ENCODE peak calls at places on chromosomes 7 and 10, in nine cellular contexts. Q, E, H, N, I, B, W, S and C are unnamed samples. For H3K27me3 and H3K9me3, the result is how much of the 10 kb centered on the place peaks cover.

GRCh38 chr10:75187961-75188426 is 22.6 kb upstream of the VDAC2 start:
- DNase-seq in Q (peak), E (no peak), S (no peak), I (peak), H (peak), W (peak), B (peak), N (peak), C (no peak)

GRCh38 chr10:21985541-21985940 is 18.0 kb downstream of the DNAJC1 start:
- DNase-seq in B (no peak), H (no peak), Q (no peak), E (no peak), N (peak), I (no peak), S (no peak), W (no peak), C (no peak)

GRCh38 chr10:48885376-48885775 is 54.3 kb downstream of the LRRC18 start:
- DNase-seq in B (no peak), Q (no peak), E (no peak), N (no peak), W (peak), H (no peak), I (peak), S (no peak), C (no peak)

GRCh38 chr10:121357323-121357835 is 240.9 kb downstream of the FGFR2 start:
- DNase-seq in N (no peak), I (no peak), H (no peak), E (no peak), B (no peak), W (peak), S (no peak), Q (no peak), C (no peak)

GRCh38 chr10:80186364-80187012 is 18.8 kb downstream of the ANXA11 start:
- DNase-seq in H (no peak), N (no peak), Q (no peak), S (peak), W (no peak), I (no peak), E (no peak), B (no peak), C (peak)

GRCh38 chr7:80415114-80415513 is 96.8 kb downstream of the GNAT3 start:
- DNase-seq in N (no peak), S (no peak), E (no peak), B (no peak), Q (no peak), I (no peak), H (no peak), W (no peak), C (no peak)

GRCh38 chr10:46516660-46517416 is 39.6 kb downstream of the GPRIN2 start:
- DNase-seq in S (peak), B (peak), N (peak), W (no peak), H (peak), E (no peak), I (peak), Q (peak), C (peak)

GRCh38 chr7:106979551-106980357 is 64.8 kb upstream of the PRKAR2B start:
- DNase-seq in Q (no peak), B (no peak), H (no peak), E (no peak), N (no peak), S (no peak), I (no peak), W (peak), C (no peak)

GRCh38 chr10:64363687-64364086 is 842.5 kb downstream of the REEP3 start:
- DNase-seq in B (no peak), Q (no peak), E (no peak), H (no peak), N (no peak), I (no peak), S (no peak), W (no peak), C (no peak)

GRCh38 chr10:8056378-8056777 is 1.9 kb downstream of the GATA3 start:
- DNase-seq in E (no peak), N (no peak), I (no peak), S (no peak), Q (no peak), B (no peak), H (no peak), W (no peak), C (no peak)

GRCh38 chr10:22631646-22632278 is 82.6 kb downstream of the PIP4K2A start:
- DNase-seq in W (no peak), I (no peak), E (no peak), Q (no peak), N (peak), B (no peak), H (no peak), S (no peak), C (no peak)

GRCh38 chr7:153017197-153017596 is 257.6 kb downstream of the ACTR3B start:
- DNase-seq in B (no peak), I (no peak), E (no peak), W (no peak), N (no peak), Q (no peak), H (no peak), S (no peak), C (no peak)

GRCh38 chr7:9226500-9226899 is 793.1 kb downstream of the NXPH1 start:
- DNase-seq in S (no peak), E (no peak), B (no peak), W (no peak), Q (no peak), H (no peak), N (no peak), I (no peak), C (no peak)

GRCh38 chr7:33155811-33156210 is 26.4 kb downstream of the BBS9 start:
- DNase-seq in H (no peak), E (no peak), I (no peak), Q (no peak), W (no peak), B (no peak), S (no peak), N (peak), C (no peak)

GRCh38 chr10:95767884-95768556 is 12.1 kb downstream of the ENTPD1 start:
- DNase-seq in N (peak), I (no peak), S (no peak), W (no peak), H (no peak), B (no peak), E (no peak), Q (no peak), C (no peak)

GRCh38 chr10:132326925-132327324 is 5.1 kb upstream of the LRRC27 start:
- DNase-seq in Q (no peak), I (no peak), N (no peak), B (no peak), H (no peak), W (no peak), E (no peak), S (no peak), C (no peak)

GRCh38 chr7:134126126-134126525 is 1.0 kb upstream of the LRGUK start:
- DNase-seq in E (no peak), I (no peak), H (no peak), N (no peak), Q (no peak), W (no peak), S (no peak), B (no peak), C (no peak)

GRCh38 chr10:13657184-13657680 is 70.5 kb downstream of the PRPF18 start:
- DNase-seq in H (no peak), Q (no peak), B (no peak), N (no peak), S (no peak), E (no peak), W (no peak), I (no peak), C (no peak)

GRCh38 chr10:43315096-43315495 is 48.2 kb upstream of the RASGEF1A start:
- DNase-seq in Q (no peak), I (no peak), B (no peak), S (no peak), E (no peak), W (no peak), N (no peak), H (no peak), C (no peak)

GRCh38 chr10:62153191-62153590 is 115.5 kb downstream of the RTKN2 start:
- DNase-seq in S (no peak), I (peak), W (no peak), Q (no peak), N (peak), B (no peak), H (no peak), E (no peak), C (no peak)

GRCh38 chr10:69911571-69912528 is 110.1 kb downstream of the COL13A1 start:
- DNase-seq in W (no peak), H (no peak), E (peak), N (no peak), I (no peak), Q (no peak), S (peak), B (no peak), C (no peak)

GRCh38 chr10:30495687-30496086 is 61.7 kb downstream of the MAP3K8 start:
- DNase-seq in B (no peak), N (peak), I (peak), W (no peak), S (no peak), E (no peak), Q (no peak), H (no peak), C (no peak)

GRCh38 chr7:126702242-126703016 is 550.3 kb downstream of the GRM8 start:
- DNase-seq in N (no peak), H (no peak), S (no peak), E (no peak), I (no peak), B (no peak), Q (no peak), W (no peak), C (no peak)

GRCh38 chr10:3747248-3747960 is 37.6 kb downstream of the KLF6 start:
- DNase-seq in I (no peak), S (peak), E (peak), W (no peak), N (no peak), H (no peak), B (no peak), Q (no peak), C (no peak)

GRCh38 chr7:6395898-6396582 is 51.7 kb downstream of the DAGLB start:
- DNase-seq in E (peak), Q (peak), W (peak), B (no peak), H (peak), S (no peak), N (no peak), I (no peak), C (peak)

GRCh38 chr7:54877683-54878082 is 118.7 kb upstream of the SEC61G start:
- DNase-seq in W (no peak), H (no peak), N (no peak), S (no peak), I (peak), B (no peak), Q (no peak), E (no peak), C (no peak)

GRCh38 chr10:7610651-7611389 is 55.9 kb downstream of the ITIH5 start:
- DNase-seq in W (no peak), E (no peak), S (peak), B (no peak), Q (peak), H (no peak), N (peak), I (no peak), C (no peak)

GRCh38 chr10:132388901-132389630 is 7.9 kb upstream of the PWWP2B start:
- DNase-seq in B (peak), I (no peak), Q (peak), E (peak), S (peak), H (peak), W (no peak), N (no peak), C (peak)

GRCh38 chr10:21715531-21716195 is 181.6 kb downstream of the MLLT10 start:
- DNase-seq in H (no peak), E (no peak), Q (no peak), N (peak), B (no peak), S (no peak), I (peak), W (peak), C (no peak)

GRCh38 chr7:151715661-151716338 is 161.1 kb downstream of the PRKAG2 start:
- DNase-seq in H (no peak), S (no peak), W (no peak), Q (peak), I (no peak), B (no peak), N (no peak), E (peak), C (no peak)

GRCh38 chr7:33764752-33765451 is 140.4 kb upstream of the BMPER start:
- DNase-seq in I (peak), H (no peak), B (no peak), E (no peak), W (peak), S (no peak), Q (no peak), N (peak), C (no peak)

GRCh38 chr7:139753693-139754111 is 24.1 kb downstream of the HIPK2 start:
- DNase-seq in S (no peak), H (no peak), Q (peak), I (no peak), N (no peak), E (no peak), B (no peak), W (no peak), C (no peak)

GRCh38 chr7:122314284-122314683 is 9.7 kb upstream of the FEZF1 start:
- DNase-seq in W (no peak), H (no peak), I (no peak), N (no peak), S (no peak), Q (no peak), B (no peak), E (no peak), C (no peak)

GRCh38 chr7:122311719-122312118 is 7.2 kb upstream of the FEZF1 start:
- DNase-seq in H (no peak), I (no peak), Q (no peak), E (peak), S (no peak), N (no peak), B (no peak), W (no peak), C (no peak)

GRCh38 chr7:122315507-122316466 is 11.2 kb upstream of the FEZF1 start:
- DNase-seq in E (no peak), H (no peak), I (no peak), S (no peak), N (no peak), B (no peak), W (no peak), Q (no peak), C (no peak)

GRCh38 chr7:122312789-122313188 is 8.2 kb upstream of the FEZF1 start:
- DNase-seq in S (no peak), H (no peak), N (no peak), E (no peak), W (no peak), I (no peak), Q (no peak), B (no peak), C (no peak)

DNA sequence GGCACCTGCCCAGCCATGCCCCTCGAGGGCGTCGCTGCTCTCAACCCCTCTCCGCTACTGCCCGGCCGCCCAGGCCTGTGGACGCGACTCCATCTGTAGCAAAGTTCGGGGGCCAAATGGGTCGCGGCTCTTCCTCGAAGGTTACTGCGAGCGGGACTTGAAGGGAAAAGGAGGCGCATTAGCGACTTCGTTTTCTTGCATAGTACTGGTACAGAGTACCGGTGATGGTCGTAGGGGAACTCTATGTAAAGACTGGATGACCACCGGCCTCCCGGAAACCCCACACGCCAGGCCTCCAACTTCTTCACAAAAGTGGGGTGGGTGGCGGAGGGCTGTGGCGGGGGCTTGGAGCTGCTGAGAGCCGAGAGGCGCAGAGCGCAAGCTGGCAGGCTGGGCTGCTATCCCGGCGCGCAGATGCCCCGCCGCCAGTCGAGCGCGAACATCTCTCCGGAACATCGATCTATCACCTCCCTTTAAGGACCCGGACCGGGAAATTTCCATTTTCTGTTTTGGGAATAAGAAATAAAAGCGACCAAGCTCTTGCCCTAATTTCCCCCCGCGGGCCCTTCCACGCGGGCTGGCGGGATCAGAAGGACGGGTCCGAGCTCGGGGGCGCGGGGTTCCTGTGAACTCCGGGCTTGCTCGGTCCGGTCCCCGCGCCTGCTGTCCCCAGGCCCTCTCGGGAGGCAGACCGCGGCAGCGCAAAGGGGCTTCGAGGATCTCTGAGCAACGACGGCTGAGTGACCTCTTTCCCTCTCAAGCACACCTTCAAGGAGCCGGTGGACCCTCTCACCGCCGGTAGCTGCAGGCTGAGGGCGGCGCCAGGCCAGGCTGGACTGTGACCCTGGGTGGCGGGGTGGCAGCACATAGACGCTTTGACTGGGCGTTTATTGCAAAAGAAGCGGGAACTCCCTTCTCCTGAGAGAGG is 12.2 kb upstream of the FEZF1 start:
- DNase-seq in N (no peak), E (peak), S (no peak), W (no peak), I (no peak), H (no peak), B (no peak), Q (peak), C (no peak)
- H3K27me3 ChIP-seq in N (under half), E (half or more), S (under half), W (half or more), I (under half), H (half or more), B (half or more), Q (half or more), C (under half)

GRCh38 chr7:14195079-14195478 is 205.6 kb upstream of the ETV1 start:
- DNase-seq in I (no peak), H (no peak), Q (no peak), W (no peak), N (no peak), B (no peak), E (no peak), S (no peak), C (no peak)
- H3K27ac ChIP-seq in I (no peak), H (no peak), Q (no peak), W (no peak), N (no peak), B (no peak), E (no peak), S (no peak), C (no peak)

DNA sequence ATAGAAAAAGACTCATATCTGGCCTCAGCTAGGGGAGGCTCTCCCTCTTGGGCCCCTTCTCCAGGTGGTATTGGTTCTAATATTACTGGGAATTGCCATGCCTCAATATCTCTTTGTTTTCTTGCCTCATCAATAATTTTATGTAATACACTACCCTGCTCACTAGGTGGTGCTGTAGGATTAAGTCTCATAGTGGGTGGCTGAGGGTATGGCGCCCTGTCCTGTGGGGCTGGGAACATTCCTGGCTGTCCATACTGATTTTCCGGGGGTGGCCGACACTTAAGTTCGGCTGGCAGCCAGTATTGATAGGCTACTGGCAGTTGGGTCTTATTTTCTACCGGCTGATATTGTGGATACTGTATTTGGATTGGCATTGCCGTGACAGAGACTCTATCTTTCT is 9.0 kb upstream of the TAS2R3 start:
- DNase-seq in Q (no peak), W (peak), N (no peak), H (no peak), E (no peak), S (no peak), I (peak), B (no peak), C (no peak)
- H3K9me3 ChIP-seq in Q (under half), W (under half), N (under half), H (under half), E (under half), S (under half), I (under half), B (under half), C (under half)

GRCh38 chr7:26008428-26008827 is 143.6 kb upstream of the NFE2L3 start:
- DNase-seq in Q (no peak), N (no peak), W (no peak), I (no peak), S (no peak), H (no peak), E (no peak), B (no peak), C (no peak)
- H3K27me3 ChIP-seq in Q (under half), N (under half), W (under half), I (under half), S (under half), H (under half), E (under half), B (under half), C (under half)

GRCh38 chr10:114933588-114933987 is 4.4 kb upstream of the TRUB1 start:
- DNase-seq in Q (no peak), N (peak), I (peak), B (no peak), W (no peak), S (no peak), E (no peak), H (no peak), C (no peak)

GRCh38 chr10:114943000-114943399 is 5.0 kb downstream of the TRUB1 start:
- DNase-seq in B (no peak), E (no peak), N (no peak), S (no peak), Q (no peak), I (no peak), W (no peak), H (no peak), C (no peak)

GRCh38 chr10:114937962-114938817 is at the start of gene TRUB1:
- DNase-seq in H (peak), N (peak), W (peak), B (peak), S (peak), I (peak), E (peak), Q (peak), C (peak)

GRCh38 chr10:114940735-114941134 is 2.7 kb downstream of the TRUB1 start:
- DNase-seq in I (no peak), W (no peak), S (no peak), N (peak), Q (no peak), H (no peak), B (no peak), E (no peak), C (no peak)

DNA sequence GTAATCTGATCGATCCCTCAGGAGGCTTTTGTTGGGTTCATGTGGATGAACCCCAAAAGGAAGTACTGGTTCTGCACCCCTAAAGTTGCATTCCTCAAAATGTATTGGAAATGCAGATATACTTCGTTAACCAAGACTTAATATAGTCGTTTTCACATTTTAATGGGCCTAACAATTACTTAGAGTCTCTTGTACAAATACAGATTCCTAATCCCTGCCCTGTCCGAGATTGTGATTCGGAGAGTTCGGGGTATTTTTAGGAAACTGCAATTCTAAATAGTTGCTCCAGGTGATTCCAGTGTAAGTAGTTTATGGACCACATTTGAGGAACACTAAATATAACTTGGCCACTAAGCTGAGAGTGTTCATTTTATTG is 811 bp downstream of the TRUB1 start:
- DNase-seq in Q (no peak), E (no peak), S (no peak), H (no peak), I (no peak), W (no peak), N (no peak), B (no peak), C (no peak)
- H3K27ac ChIP-seq in Q (peak), E (no peak), S (peak), H (peak), I (no peak), W (peak), N (peak), B (peak), C (no peak)

DNA sequence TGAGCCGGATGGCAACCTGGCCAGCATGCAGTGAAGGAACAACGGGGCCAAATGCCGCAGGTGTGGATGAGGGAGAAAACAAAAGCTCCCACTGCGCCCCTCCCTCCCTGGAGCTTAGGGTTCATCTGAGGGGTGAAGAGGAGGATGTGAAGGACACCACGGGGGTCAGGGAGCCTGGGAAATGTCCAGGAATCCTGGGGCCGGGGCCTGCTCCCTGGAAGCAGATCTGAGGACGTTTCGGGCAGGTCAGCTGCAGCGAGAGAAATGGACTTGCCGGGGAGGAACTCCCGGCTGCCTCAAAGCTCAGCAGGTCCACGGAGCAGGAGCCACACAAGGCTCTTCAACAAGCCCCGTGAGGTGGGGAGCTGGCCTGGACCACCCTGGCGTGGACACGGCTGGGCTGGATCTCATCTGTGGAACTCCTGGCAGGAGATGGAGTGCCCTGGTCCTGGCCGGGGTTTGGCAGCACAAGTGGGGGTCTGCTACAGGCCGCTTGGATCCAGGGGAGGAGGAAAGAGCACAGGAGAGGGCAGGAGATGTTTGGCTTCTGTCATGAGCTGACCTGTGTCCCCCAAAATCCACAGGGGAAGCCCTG is 585.0 kb downstream of the PTPRN2 start:
- DNase-seq in H (peak), B (no peak), E (no peak), W (no peak), N (no peak), S (no peak), Q (no peak), I (no peak), C (no peak)
- H3K9me3 ChIP-seq in H (under half), B (under half), E (under half), W (under half), N (under half), S (under half), Q (under half), I (under half), C (under half)